ENCODE peak calls at places on chromosome 18, in four cellular contexts. One of them, this sample, is unnamed. For H3K9me3 and H3K36me3, the result is how much of the 10 kb centered on the place peaks cover.

GRCh38 chr18:10015941-10016819 is 102.4 kb downstream of the VAPA start:
- DNase-seq in keratinocyte: peak
- DNase-seq in endodermal cell: peak
- DNase-seq in astrocyte: peak
- DNase-seq in this sample: peak

GRCh38 chr18:53219853-53220252 is 879.9 kb downstream of the DCC start:
- DNase-seq in endodermal cell: no peak
- DNase-seq in astrocyte: no peak
- DNase-seq in keratinocyte: no peak
- DNase-seq in this sample: no peak

GRCh38 chr18:58565021-58565420 is 63.9 kb downstream of the ALPK2 start:
- DNase-seq in keratinocyte: no peak
- DNase-seq in astrocyte: no peak
- DNase-seq in endodermal cell: no peak
- DNase-seq in this sample: no peak

GRCh38 chr18:37487400-37487831 is 78.2 kb downstream of the CELF4 start:
- DNase-seq in astrocyte: no peak
- DNase-seq in endodermal cell: no peak
- DNase-seq in keratinocyte: no peak
- DNase-seq in this sample: no peak

GRCh38 chr18:77700051-77700450 is 450.4 kb downstream of the GALR1 start:
- DNase-seq in keratinocyte: no peak
- DNase-seq in astrocyte: peak
- DNase-seq in endodermal cell: no peak
- DNase-seq in this sample: peak

GRCh38 chr18:58507881-58508280 is 121.0 kb downstream of the ALPK2 start:
- DNase-seq in endodermal cell: no peak
- DNase-seq in keratinocyte: no peak
- DNase-seq in astrocyte: no peak
- DNase-seq in this sample: no peak

GRCh38 chr18:73895701-73896100 is 251.9 kb downstream of the FBXO15 start:
- DNase-seq in astrocyte: no peak
- DNase-seq in keratinocyte: no peak
- DNase-seq in endodermal cell: peak
- DNase-seq in this sample: no peak

GRCh38 chr18:49565656-49566055 is 3.8 kb downstream of the LIPG start:
- DNase-seq in keratinocyte: no peak
- DNase-seq in endodermal cell: no peak
- DNase-seq in astrocyte: peak
- DNase-seq in this sample: peak

GRCh38 chr18:22176622-22177495 is 7.5 kb downstream of the GATA6 start:
- DNase-seq in keratinocyte: no peak
- DNase-seq in endodermal cell: peak
- DNase-seq in astrocyte: no peak
- DNase-seq in this sample: no peak

GRCh38 chr18:26307161-26307773 is 81.0 kb downstream of the TAF4B start:
- DNase-seq in astrocyte: peak
- DNase-seq in endodermal cell: peak
- DNase-seq in keratinocyte: no peak
- DNase-seq in this sample: no peak

GRCh38 chr18:48868468-48869466 is 82.0 kb downstream of the SMAD7 start:
- DNase-seq in astrocyte: no peak
- DNase-seq in endodermal cell: no peak
- DNase-seq in keratinocyte: no peak
- DNase-seq in this sample: no peak

DNA sequence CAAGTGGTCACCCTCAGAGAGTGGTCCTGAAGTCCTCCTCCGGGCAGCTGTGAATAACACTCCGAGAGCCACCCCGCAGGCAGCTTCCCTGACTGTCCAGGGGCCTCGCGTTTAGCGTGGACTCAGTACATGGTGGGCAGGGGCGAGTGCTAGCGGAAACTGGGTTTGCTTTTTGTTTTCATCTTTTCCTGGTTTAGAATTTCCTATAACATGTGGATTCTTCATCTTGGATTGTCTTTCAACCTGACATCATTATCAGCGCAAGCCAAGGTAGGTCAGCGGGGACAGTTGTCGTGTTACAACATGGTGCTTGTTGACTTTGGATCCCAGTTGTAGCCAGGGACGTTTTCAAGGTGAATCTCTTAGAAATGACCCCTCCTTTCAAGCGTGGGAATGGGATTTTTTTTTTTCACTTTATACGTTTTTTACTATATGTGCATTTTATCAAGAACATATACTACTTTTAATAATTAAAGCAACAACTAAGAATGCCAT is 20.9 kb downstream of the RMC1 start:
- DNase-seq in keratinocyte: no peak
- DNase-seq in endodermal cell: no peak
- DNase-seq in astrocyte: no peak
- DNase-seq in this sample: no peak
- H3K9me3 ChIP-seq in keratinocyte: under half
- H3K9me3 ChIP-seq in endodermal cell: under half
- H3K9me3 ChIP-seq in astrocyte: under half
- H3K9me3 ChIP-seq in this sample: under half

DNA sequence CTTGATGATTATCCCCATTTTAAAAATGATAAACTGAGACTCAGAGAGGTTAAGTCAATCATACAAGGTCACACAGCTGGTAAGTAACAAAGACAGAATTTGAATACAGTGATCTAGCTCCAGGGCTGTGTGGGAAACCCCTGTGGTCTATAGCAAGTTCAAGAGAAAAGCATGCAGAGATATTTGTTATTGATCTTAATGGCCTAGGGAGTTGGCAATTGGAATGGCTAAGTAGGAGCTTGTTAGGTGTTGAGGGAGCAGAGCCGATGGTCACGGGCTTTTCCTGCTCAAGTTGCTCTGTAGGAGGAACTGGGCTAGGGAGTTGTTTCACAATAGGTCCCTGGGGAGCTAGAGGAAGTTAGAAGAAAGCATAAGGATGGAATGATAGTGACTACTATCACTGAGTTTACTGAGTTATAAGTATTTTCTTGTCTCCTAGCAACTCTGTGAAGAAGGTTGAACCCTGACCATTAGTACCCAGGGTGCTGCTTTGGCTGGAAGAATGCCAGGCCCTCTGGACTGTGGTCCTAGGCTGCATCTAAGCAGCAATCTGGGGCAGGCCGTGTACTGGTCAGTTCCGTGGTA is 30.0 kb downstream of the RNF125 start:
- DNase-seq in astrocyte: no peak
- DNase-seq in endodermal cell: no peak
- DNase-seq in keratinocyte: no peak
- DNase-seq in this sample: no peak
- H3K36me3 ChIP-seq in astrocyte: under half
- H3K36me3 ChIP-seq in endodermal cell: half or more
- H3K36me3 ChIP-seq in keratinocyte: under half
- H3K36me3 ChIP-seq in this sample: under half

DNA sequence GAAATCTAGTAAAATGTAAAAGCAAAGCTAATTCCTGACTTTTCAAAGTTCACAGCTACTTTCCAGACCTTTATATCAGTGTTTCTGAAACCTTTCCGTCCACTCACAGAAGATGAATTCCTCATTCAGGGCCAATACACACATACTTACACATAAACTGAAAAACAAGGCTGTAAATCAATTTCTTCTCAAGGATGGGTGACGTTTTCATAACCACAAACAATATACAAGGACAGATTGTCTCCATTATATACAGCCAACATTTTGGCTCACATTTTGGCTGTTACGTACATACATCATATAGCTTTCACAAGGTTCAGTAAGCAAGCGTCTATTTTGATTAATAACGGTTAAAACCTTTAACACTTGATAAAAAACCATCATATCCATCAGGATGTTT is 1.4 kb downstream of the RPRD1A start:
- DNase-seq in endodermal cell: no peak
- DNase-seq in astrocyte: peak
- DNase-seq in keratinocyte: no peak
- DNase-seq in this sample: no peak
- H3K4me3 ChIP-seq in endodermal cell: peak
- H3K4me3 ChIP-seq in astrocyte: peak
- H3K4me3 ChIP-seq in keratinocyte: peak
- H3K4me3 ChIP-seq in this sample: peak

GRCh38 chr18:14104906-14105748 is 27.1 kb downstream of the ZNF519 start:
- DNase-seq in endodermal cell: no peak
- DNase-seq in astrocyte: peak
- DNase-seq in keratinocyte: no peak
- DNase-seq in this sample: no peak
- H3K9me3 ChIP-seq in endodermal cell: half or more
- H3K9me3 ChIP-seq in astrocyte: under half
- H3K9me3 ChIP-seq in keratinocyte: under half
- H3K9me3 ChIP-seq in this sample: under half

DNA sequence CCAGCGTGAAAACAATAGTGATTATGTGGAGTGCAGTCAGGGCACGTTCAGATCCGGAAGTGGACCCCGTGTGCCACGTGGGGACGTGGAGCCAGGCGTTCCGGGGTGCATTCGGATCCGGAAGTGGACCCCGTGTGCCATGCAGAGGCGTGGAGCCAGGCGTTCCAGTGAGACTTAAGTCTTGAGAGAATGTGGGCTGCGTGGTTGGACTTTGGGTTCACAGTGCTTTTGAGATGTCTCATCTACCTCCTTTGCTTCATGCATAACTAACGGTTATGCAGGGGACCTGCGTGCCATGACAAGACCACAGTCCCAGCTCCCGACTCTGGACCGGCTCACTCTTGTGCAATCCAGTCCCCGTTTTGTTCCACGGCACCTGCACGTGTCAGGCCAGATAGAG is 28.8 kb downstream of the CTDP1 start:
- DNase-seq in keratinocyte: no peak
- DNase-seq in astrocyte: no peak
- DNase-seq in endodermal cell: no peak
- DNase-seq in this sample: no peak
- H3K36me3 ChIP-seq in keratinocyte: under half
- H3K36me3 ChIP-seq in astrocyte: under half
- H3K36me3 ChIP-seq in endodermal cell: half or more
- H3K36me3 ChIP-seq in this sample: under half

GRCh38 chr18:57443716-57444115 is 8.5 kb downstream of the ONECUT2 start:
- DNase-seq in keratinocyte: no peak
- DNase-seq in astrocyte: no peak
- DNase-seq in endodermal cell: no peak
- DNase-seq in this sample: no peak

GRCh38 chr18:57444301-57444759 is 9.2 kb downstream of the ONECUT2 start:
- DNase-seq in astrocyte: no peak
- DNase-seq in keratinocyte: no peak
- DNase-seq in endodermal cell: no peak
- DNase-seq in this sample: no peak

GRCh38 chr18:57446322-57446721 is 11.1 kb downstream of the ONECUT2 start:
- DNase-seq in keratinocyte: no peak
- DNase-seq in endodermal cell: peak
- DNase-seq in astrocyte: no peak
- DNase-seq in this sample: no peak

GRCh38 chr18:57445488-57446319 is 10.5 kb downstream of the ONECUT2 start:
- DNase-seq in astrocyte: no peak
- DNase-seq in keratinocyte: no peak
- DNase-seq in endodermal cell: no peak
- DNase-seq in this sample: no peak

GRCh38 chr18:57447154-57447621 is 12.0 kb downstream of the ONECUT2 start:
- DNase-seq in endodermal cell: peak
- DNase-seq in keratinocyte: no peak
- DNase-seq in astrocyte: peak
- DNase-seq in this sample: no peak
- H3K4me3 ChIP-seq in endodermal cell: no peak
- H3K4me3 ChIP-seq in keratinocyte: no peak
- H3K4me3 ChIP-seq in astrocyte: no peak
- H3K4me3 ChIP-seq in this sample: no peak

DNA sequence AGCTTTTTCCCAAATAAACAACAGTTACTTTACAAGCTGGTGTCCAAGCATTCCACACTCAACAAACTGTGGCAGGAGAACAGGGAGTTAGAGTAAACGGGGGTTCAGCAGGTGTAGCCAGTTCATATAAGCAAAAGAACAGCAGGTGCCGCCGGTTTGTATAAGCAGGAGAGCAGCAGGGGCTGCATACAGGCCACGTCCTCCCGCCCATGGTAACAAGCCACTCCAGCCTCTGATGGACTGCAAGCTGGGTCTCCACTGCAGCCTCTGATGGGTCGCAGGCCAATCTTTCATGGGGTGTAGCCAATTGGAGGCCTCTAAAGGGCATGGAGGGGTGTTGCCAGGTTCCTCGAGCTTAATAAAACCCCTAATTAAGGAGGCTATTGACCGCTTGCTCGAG is 189.3 kb downstream of the ANKRD30B start:
- DNase-seq in endodermal cell: no peak
- DNase-seq in keratinocyte: no peak
- DNase-seq in astrocyte: no peak
- DNase-seq in this sample: no peak
- H3K9me3 ChIP-seq in endodermal cell: half or more
- H3K9me3 ChIP-seq in keratinocyte: under half
- H3K9me3 ChIP-seq in astrocyte: under half
- H3K9me3 ChIP-seq in this sample: under half

DNA sequence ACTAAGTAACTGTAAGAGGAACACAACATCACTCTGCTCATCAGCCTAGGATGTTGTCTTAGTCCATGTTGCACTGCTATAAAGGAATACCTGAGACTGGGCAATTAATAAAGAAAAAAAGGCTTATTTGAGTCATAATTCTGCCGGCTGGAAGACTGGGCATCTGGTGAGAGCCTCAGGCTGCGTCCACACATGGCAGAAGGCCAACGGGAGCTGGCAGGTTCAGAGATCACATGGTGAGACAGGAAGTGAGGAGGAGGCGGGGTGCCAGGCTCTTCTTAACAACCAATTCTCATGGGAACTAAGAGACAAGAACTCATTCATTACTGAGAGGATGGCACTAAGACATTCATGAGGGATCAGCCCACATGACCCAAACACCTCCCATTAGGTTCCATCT is 46.8 kb downstream of the EPG5 start:
- DNase-seq in astrocyte: peak
- DNase-seq in keratinocyte: no peak
- DNase-seq in endodermal cell: no peak
- DNase-seq in this sample: peak
- H3K36me3 ChIP-seq in astrocyte: half or more
- H3K36me3 ChIP-seq in keratinocyte: under half
- H3K36me3 ChIP-seq in endodermal cell: half or more
- H3K36me3 ChIP-seq in this sample: half or more

DNA sequence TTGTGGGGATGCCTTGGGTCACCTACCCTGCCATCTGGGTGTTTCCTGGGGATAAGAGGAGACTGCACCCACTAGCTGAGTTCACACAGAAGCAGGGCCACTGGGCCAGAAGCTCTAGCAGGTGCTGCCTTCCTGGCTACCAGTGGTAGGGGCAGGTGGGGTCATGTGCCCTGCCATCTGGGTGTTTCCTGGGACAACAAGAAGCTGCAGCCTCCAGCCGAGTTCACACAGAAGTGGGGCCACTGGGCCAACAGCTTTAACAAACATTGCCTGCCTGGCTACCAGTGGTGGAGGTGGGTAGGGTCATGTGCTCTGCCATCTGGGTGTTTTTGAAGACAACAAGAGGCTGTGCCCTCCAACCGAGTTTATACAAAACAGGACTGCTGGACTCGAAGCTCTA is 282.2 kb upstream of the SYT4 start:
- DNase-seq in keratinocyte: no peak
- DNase-seq in astrocyte: no peak
- DNase-seq in endodermal cell: no peak
- DNase-seq in this sample: no peak
- H3K4me3 ChIP-seq in keratinocyte: no peak
- H3K4me3 ChIP-seq in astrocyte: no peak
- H3K4me3 ChIP-seq in endodermal cell: no peak
- H3K4me3 ChIP-seq in this sample: no peak

This sample was measured in MG63.